ENCODE peak calls at places on chromosome 20, in six cellular contexts. I is nucleus accumbens; X is nephron progenitor cell; J is activated naive CD4-positive, alpha-beta T cell; S is mammary epithelial cell; G is NCI-H226. W is an unnamed sample.

GRCh38 chr20:49187330-49188100 is 619 bp downstream of the STAU1 start:
- DNase-seq in G (no peak), J (no peak), I (peak), S (no peak), X (no peak), W (no peak)

GRCh38 chr20:50120935-50121693 is 8.2 kb upstream of the UBE2V1 start:
- DNase-seq in G (peak), S (no peak), X (peak), J (peak), I (peak), W (no peak)

GRCh38 chr20:5821627-5822215 is 71.5 kb downstream of the SHLD1 start:
- DNase-seq in S (no peak), J (no peak), X (no peak), G (no peak), I (no peak), W (no peak)

GRCh38 chr20:47126709-47127108 is 229.8 kb downstream of the ZMYND8 start:
- DNase-seq in J (no peak), I (no peak), G (peak), S (peak), X (no peak), W (no peak)

GRCh38 chr20:1215386-1216170 is 10.3 kb upstream of the RAD21L1 start:
- DNase-seq in I (no peak), J (no peak), S (no peak), G (no peak), X (no peak), W (no peak)

GRCh38 chr20:15831201-15831600 is 742.0 kb downstream of the KIF16B start:
- DNase-seq in I (no peak), J (no peak), S (peak), X (no peak), G (no peak), W (no peak)

GRCh38 chr20:346640-347316 is at the start of gene NRSN2:
- DNase-seq in I (peak), G (no peak), J (no peak), S (no peak), X (peak), W (peak)

GRCh38 chr20:36941403-36941835 is 10.1 kb downstream of the SAMHD1 start:
- DNase-seq in G (peak), I (no peak), S (no peak), J (no peak), X (no peak), W (no peak)

GRCh38 chr20:33673411-33674293 is 576 bp downstream of the NECAB3 start:
- DNase-seq in S (no peak), X (no peak), G (no peak), I (no peak), J (no peak), W (no peak)

GRCh38 chr20:23320317-23320716 is 30.3 kb upstream of the NXT1 start:
- DNase-seq in J (no peak), I (no peak), G (no peak), X (no peak), S (no peak), W (no peak)

GRCh38 chr20:63782051-63782471 is 42.5 kb downstream of the SLC2A4RG start:
- DNase-seq in G (no peak), I (no peak), J (no peak), X (no peak), S (no peak), W (no peak)

GRCh38 chr20:49938173-49939163 is 2.3 kb downstream of the RNF114 start:
- DNase-seq in I (no peak), J (no peak), X (peak), G (no peak), S (peak), W (no peak)

GRCh38 chr20:56631318-56631989 is 2.3 kb downstream of the TFAP2C start:
- DNase-seq in X (peak), G (no peak), J (no peak), I (no peak), S (peak), W (no peak)

GRCh38 chr20:38073307-38074010 is 39.9 kb downstream of the RPRD1B start:
- DNase-seq in J (no peak), I (no peak), X (peak), G (peak), S (peak), W (no peak)

GRCh38 chr20:56426926-56427325 is 14.9 kb downstream of the CASS4 start:
- DNase-seq in J (no peak), S (no peak), G (no peak), X (no peak), I (no peak), W (no peak)

W was measured in D721Med.